ENCODE peak calls at places on chromosomes 6 and 20, in eight cellular contexts. X, N, D, F, L, K, W and Q are unnamed samples.

GRCh38 chr20:59006864-59007757 is at the start of gene CTSZ:
- DNase-seq in X (no peak), N (no peak), D (peak), F (no peak), L (peak), K (peak), W (no peak), Q (no peak)

GRCh38 chr6:104402572-104402971 is 457.1 kb downstream of the HACE1 start:
- DNase-seq in X (no peak), N (no peak), D (no peak), F (no peak), L (peak), K (no peak), W (peak), Q (no peak)

GRCh38 chr6:101181006-101181405 is 212.5 kb upstream of the GRIK2 start:
- DNase-seq in X (no peak), N (no peak), D (no peak), F (no peak), L (no peak), K (no peak), W (no peak), Q (no peak)

GRCh38 chr6:4914412-4915159 is 89.3 kb downstream of the RPP40 start:
- DNase-seq in X (no peak), N (peak), D (peak), F (no peak), L (no peak), K (no peak), W (peak), Q (no peak)

GRCh38 chr6:101513181-101513580 is 119.7 kb downstream of the GRIK2 start:
- DNase-seq in X (no peak), N (no peak), D (no peak), F (no peak), L (no peak), K (no peak), W (no peak), Q (no peak)

GRCh38 chr6:39792501-39793450 is 600 bp downstream of the DAAM2 start:
- DNase-seq in X (no peak), N (no peak), D (no peak), F (no peak), L (no peak), K (no peak), W (no peak), Q (no peak)

GRCh38 chr6:72720464-72720863 is 98.6 kb downstream of the KCNQ5 start:
- DNase-seq in X (no peak), N (peak), D (peak), F (no peak), L (no peak), K (peak), W (no peak), Q (no peak)

GRCh38 chr20:36768768-36769430 is 4.7 kb downstream of the DSN1 start:
- DNase-seq in X (no peak), N (peak), D (no peak), F (no peak), L (no peak), K (no peak), W (no peak), Q (no peak)

GRCh38 chr6:19831358-19831757 is 5.8 kb upstream of the ID4 start:
- DNase-seq in X (no peak), N (no peak), D (no peak), F (no peak), L (no peak), K (no peak), W (no peak), Q (no peak)

GRCh38 chr20:48556956-48557355 is 270.8 kb downstream of the PREX1 start:
- DNase-seq in X (no peak), N (no peak), D (peak), F (no peak), L (no peak), K (no peak), W (no peak), Q (no peak)

GRCh38 chr6:30156262-30156599 is 4.8 kb downstream of the TRIM10 start:
- DNase-seq in X (no peak), N (no peak), D (peak), F (no peak), L (peak), K (peak), W (peak), Q (no peak)

GRCh38 chr6:116492331-116493067 is 18.9 kb upstream of the CALHM5 start:
- DNase-seq in X (no peak), N (no peak), D (peak), F (no peak), L (no peak), K (peak), W (no peak), Q (no peak)

GRCh38 chr20:34268851-34269668 is 27.8 kb downstream of the ASIP start:
- DNase-seq in X (no peak), N (no peak), D (peak), F (peak), L (no peak), K (peak), W (no peak), Q (no peak)

GRCh38 chr20:58755751-58756524 is 63.3 kb downstream of the NPEPL1 start:
- DNase-seq in X (no peak), N (no peak), D (no peak), F (no peak), L (no peak), K (no peak), W (no peak), Q (no peak)

GRCh38 chr6:35596448-35597442 is 84.0 kb upstream of the TULP1 start:
- DNase-seq in X (no peak), N (peak), D (peak), F (no peak), L (peak), K (peak), W (peak), Q (no peak)

GRCh38 chr6:3773696-3774298 is 22.3 kb upstream of the PXDC1 start:
- DNase-seq in X (no peak), N (no peak), D (peak), F (no peak), L (peak), K (peak), W (peak), Q (no peak)

GRCh38 chr20:13221673-13222318 is 722 bp downstream of the ISM1 start:
- DNase-seq in X (no peak), N (peak), D (peak), F (peak), L (peak), K (peak), W (peak), Q (no peak)
- TF ChIP-seq CTCF in X (no peak), N (no peak), D (no peak), F (peak), L (no peak), K (no peak), W (peak), Q (no peak)

DNA sequence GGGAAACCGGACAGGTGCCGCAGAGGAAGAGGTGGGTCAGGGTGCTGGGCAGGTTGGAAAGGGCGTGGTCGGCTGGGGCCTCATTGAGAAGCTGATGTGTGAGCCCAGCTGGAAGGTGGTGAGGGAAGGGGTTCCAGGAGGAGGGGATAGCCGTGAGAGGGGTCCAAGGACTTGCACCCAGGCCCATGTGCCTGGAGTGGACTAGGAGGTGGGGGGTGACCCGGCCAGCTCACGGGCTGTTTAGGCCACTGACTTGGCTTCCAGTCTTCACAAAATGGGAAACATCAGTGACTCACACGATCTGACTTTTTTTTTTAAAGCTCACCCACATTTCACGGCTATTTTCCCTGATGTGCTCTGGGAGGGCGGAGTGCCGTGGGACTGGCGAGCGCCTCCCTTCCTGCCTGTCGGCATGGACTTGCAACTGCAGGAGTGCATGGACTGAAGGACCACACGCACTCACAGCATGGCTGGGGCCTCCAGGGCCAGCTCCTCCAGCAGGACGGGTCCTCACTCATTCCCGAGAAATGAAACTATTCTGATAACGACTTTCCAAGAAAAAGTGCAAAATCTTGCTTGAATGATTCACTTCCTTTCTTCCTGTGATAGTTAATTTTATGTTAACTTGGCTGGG is 13.5 kb upstream of the PDE10A start:
- DNase-seq in X (no peak), N (peak), D (peak), F (no peak), L (no peak), K (peak), W (no peak), Q (no peak)
- TF ChIP-seq CTCF in X (no peak), N (no peak), D (peak), F (no peak), L (no peak), K (peak), W (no peak), Q (no peak)

DNA sequence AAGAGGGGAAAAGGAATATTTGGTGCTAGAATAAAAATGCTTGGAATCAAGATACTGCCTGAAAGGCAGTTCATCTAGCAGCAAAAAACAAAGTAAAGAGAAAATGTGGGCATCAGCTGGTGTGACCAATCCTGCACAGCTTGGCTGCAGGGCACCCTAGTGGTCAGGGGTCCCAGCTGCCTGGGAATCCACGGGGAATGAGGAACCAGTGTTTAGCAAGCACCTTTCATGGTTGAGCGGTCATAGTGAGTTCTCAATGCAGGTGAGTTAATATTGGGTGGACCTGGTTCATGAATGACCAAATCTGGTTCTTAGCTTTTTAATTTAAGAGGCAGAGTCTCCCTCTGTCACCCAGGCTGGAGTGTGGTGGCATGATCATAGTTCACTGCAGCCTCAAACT is 53.3 kb downstream of the CAP2 start:
- DNase-seq in X (no peak), N (no peak), D (no peak), F (no peak), L (no peak), K (no peak), W (no peak), Q (no peak)
- TF ChIP-seq CTCF in X (no peak), N (no peak), D (no peak), F (no peak), L (no peak), K (no peak), W (no peak), Q (no peak)

DNA sequence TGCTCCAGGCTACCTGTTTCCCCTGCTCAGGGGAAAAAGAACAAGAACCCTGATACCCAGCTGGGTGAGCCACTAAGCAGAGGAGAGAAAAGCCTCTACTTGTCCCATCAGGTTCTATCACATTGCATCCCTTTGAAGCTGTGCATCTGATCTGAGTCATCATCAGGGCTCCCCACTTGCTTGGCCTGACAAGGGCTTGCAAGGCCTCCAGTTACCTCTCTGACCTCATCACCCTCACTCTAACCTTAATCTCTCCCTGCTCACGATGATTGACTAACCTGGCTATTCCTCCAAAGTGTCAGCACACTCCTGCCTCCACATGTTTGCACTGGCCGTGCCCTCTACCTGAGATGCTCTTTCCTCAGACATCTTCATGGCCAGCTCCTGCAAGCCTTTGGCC is 309.5 kb upstream of the CHD6 start:
- DNase-seq in X (no peak), N (no peak), D (no peak), F (no peak), L (no peak), K (no peak), W (peak), Q (no peak)
- TF ChIP-seq CTCF in X (no peak), N (no peak), D (no peak), F (no peak), L (no peak), K (no peak), W (no peak), Q (no peak)

GRCh38 chr20:44737116-44737515 is 8.5 kb upstream of the KCNK15 start:
- DNase-seq in X (no peak), N (no peak), D (no peak), F (no peak), L (no peak), K (no peak), W (no peak), Q (no peak)

GRCh38 chr20:44738779-44739477 is 6.7 kb upstream of the KCNK15 start:
- DNase-seq in X (no peak), N (peak), D (peak), F (peak), L (peak), K (peak), W (peak), Q (no peak)

GRCh38 chr20:44734938-44735337 is 10.7 kb upstream of the KCNK15 start:
- DNase-seq in X (no peak), N (peak), D (peak), F (no peak), L (peak), K (peak), W (peak), Q (no peak)

GRCh38 chr20:44735816-44736169 is 9.9 kb upstream of the KCNK15 start:
- DNase-seq in X (no peak), N (no peak), D (no peak), F (no peak), L (no peak), K (no peak), W (no peak), Q (no peak)

DNA sequence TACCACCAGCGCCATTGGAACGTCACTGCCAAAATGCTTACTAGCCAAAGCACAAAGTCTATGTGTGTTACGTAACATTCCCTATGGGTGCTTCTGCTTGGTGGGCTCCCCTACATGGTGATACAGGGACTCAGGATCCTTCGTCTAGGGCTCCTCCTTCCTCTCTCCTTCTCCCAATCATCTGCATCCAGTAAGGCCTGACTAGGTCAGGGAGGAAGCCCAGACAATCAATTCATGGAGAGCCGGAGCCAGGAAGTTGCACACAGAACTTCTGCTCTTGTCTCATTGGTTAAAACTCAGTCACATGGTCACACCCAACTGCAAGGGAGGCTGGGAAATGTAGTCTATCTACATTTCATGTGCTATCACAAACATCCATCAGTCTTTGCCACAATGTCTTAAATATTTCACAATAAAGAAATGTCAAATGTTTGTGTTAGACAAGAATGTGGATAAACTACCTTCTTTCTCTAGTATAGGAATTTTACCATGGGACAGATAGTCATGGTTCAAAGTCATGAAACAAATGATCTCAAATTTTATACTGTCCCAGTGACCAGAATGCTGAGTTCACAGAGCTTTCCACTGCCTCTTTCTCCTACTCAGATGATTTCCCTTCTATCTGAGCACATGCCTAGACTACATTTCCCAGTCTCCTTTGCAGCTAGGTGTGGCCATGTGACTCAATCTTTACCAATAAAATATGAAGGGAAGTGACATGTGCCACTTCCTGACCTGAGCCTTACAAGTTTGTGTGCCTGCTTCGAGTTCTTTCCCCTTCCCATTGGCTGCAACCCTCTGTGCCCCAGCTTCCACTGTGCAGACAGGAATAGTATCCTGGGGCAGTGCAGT is 9.3 kb upstream of the KCNK15 start:
- DNase-seq in X (no peak), N (peak), D (peak), F (no peak), L (peak), K (peak), W (peak), Q (no peak)
- TF ChIP-seq CTCF in X (no peak), N (no peak), D (no peak), F (no peak), L (no peak), K (no peak), W (no peak), Q (no peak)

DNA sequence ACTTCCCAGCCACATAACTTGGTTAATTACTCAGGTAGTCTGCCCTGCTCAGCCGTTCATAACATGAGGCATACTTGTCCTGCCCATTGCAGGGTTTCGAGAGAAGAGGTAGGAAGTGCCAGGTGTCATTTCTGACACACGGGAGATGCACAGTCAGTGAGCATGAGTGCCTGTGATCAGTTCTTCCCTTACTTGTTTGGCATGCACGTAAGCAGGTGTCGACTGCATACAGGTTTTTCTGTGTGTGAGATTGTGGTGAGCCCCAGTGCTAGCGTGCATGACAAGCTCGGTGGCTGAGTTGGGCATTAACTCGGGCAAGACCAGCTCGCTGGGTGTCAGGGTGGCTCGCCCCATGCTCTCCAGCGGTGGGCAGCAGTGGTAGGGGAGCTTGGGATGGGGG is 51.2 kb upstream of the SLC22A1 start:
- DNase-seq in X (no peak), N (no peak), D (no peak), F (no peak), L (no peak), K (no peak), W (no peak), Q (no peak)
- TF ChIP-seq CTCF in X (no peak), N (no peak), D (no peak), F (no peak), L (no peak), K (no peak), W (no peak), Q (no peak)

DNA sequence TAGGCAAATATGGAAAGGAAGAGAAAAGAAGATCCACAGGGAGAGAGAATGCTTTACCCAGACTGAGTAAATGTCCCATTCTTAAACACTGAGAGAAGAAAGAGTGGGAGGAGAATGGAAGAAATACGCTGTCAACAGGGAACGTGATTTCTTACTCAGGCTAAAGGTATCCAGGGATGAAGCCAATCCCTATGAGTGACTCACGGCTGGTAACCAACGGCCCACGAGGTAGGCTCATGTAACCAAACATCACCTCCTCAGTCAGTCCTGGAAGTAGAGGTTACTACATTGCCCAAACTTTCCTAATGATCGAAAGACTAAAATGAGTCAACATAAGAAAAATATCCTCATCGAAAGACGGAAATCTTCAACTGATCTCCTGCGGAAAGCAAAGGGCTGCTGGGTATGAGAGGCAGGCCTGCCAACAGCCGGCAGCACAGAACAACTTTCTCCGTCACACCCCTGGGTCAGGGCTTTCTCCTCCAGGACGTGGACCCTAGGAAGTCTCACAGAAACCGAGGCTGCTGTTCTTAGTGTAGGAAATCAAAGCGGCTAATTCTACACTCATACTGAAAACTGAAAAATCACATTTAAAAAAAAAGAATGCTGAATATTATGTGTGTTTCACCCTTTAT is 292.6 kb downstream of the GMDS start:
- DNase-seq in X (no peak), N (peak), D (peak), F (no peak), L (peak), K (peak), W (peak), Q (no peak)
- TF ChIP-seq CTCF in X (no peak), N (peak), D (no peak), F (no peak), L (no peak), K (no peak), W (no peak), Q (no peak)

DNA sequence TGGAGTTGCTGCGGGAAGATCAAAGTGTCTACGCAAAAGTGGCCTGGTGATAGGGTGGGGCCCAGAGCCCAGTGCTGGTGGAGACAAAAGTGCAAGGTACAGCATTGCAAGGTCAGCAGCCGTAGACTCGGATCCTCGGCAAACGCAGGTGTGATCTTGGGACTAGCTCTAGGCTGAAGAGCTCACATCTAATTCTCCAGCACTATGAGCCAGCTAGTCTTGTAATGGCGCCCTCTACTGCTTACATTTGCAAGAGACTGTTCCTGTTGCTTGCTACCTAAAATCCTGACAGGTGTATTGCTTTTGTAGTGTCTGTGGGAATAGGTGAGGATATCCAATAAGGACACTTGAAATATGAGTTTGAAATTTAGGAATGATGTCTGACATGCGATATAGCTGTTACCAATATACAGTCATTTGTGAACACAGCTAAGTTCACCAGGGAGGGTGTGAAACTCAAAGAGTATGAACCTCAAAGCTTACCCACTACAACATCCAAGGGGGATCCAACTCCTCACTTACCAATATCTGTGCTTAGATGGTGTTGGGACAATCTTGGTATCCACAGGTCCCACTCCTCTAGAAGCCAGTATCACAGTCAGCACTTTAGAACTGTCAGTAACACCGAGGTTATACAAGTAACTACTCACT is 58.4 kb downstream of the PDE7B start:
- DNase-seq in X (peak), N (peak), D (peak), F (peak), L (peak), K (peak), W (peak), Q (no peak)
- TF ChIP-seq CTCF in X (peak), N (peak), D (peak), F (peak), L (peak), K (peak), W (peak), Q (peak)

GRCh38 chr20:24098886-24099285 is 110.3 kb upstream of the GGTLC1 start:
- DNase-seq in X (no peak), N (peak), D (peak), F (no peak), L (no peak), K (peak), W (peak), Q (no peak)

GRCh38 chr20:24102749-24103148 is 114.2 kb upstream of the GGTLC1 start:
- DNase-seq in X (no peak), N (no peak), D (peak), F (no peak), L (no peak), K (peak), W (peak), Q (no peak)

GRCh38 chr20:24102290-24102689 is 113.7 kb upstream of the GGTLC1 start:
- DNase-seq in X (no peak), N (no peak), D (no peak), F (no peak), L (peak), K (peak), W (peak), Q (no peak)

GRCh38 chr20:24097506-24098245 is 109.1 kb upstream of the GGTLC1 start:
- DNase-seq in X (no peak), N (no peak), D (no peak), F (no peak), L (no peak), K (no peak), W (no peak), Q (no peak)

GRCh38 chr20:24100370-24101011 is 111.9 kb upstream of the GGTLC1 start:
- DNase-seq in X (no peak), N (peak), D (peak), F (no peak), L (peak), K (peak), W (peak), Q (no peak)
- TF ChIP-seq CTCF in X (peak), N (peak), D (peak), F (peak), L (no peak), K (peak), W (peak), Q (peak)